ENCODE peak calls at places on chromosomes 6 and 20, in six cellular contexts. V, C, A, B, N and U are unnamed samples.

GRCh38 chr20:20894280-20894679 is 181.8 kb upstream of the RALGAPA2 start:
- DNase-seq in A (no peak), C (no peak), V (no peak), N (no peak), B (no peak), U (no peak)

GRCh38 chr20:49054032-49054643 is 8.0 kb downstream of the CSE1L start:
- DNase-seq in A (no peak), N (no peak), C (no peak), B (no peak), V (no peak), U (no peak)

GRCh38 chr6:40998661-40999060 is 40.4 kb downstream of the UNC5CL start:
- DNase-seq in N (no peak), C (no peak), B (no peak), A (no peak), V (no peak), U (no peak)

GRCh38 chr20:18645851-18646250 is 58.0 kb downstream of the DTD1 start:
- DNase-seq in V (no peak), A (no peak), N (no peak), B (no peak), C (no peak), U (no peak)

GRCh38 chr6:38173909-38174308 is 354.4 kb downstream of the ZFAND3 start:
- DNase-seq in C (no peak), V (no peak), A (no peak), B (no peak), N (no peak), U (no peak)

GRCh38 chr6:16764188-16764950 is 3.1 kb upstream of the ATXN1 start:
- DNase-seq in N (no peak), C (no peak), B (no peak), A (peak), V (no peak), U (peak)

GRCh38 chr6:56448056-56448455 is 194.6 kb downstream of the DST start:
- DNase-seq in V (no peak), A (no peak), B (no peak), N (no peak), C (no peak), U (no peak)

GRCh38 chr20:3239026-3239866 is at the start of gene SLC4A11:
- DNase-seq in A (peak), V (no peak), C (no peak), N (no peak), B (no peak), U (peak)

GRCh38 chr6:169445661-169446581 is 192.3 kb upstream of the THBS2 start:
- DNase-seq in C (no peak), V (no peak), N (no peak), A (no peak), B (no peak), U (no peak)

GRCh38 chr6:109795994-109796555 is 105.0 kb downstream of the FIG4 start:
- DNase-seq in B (no peak), A (peak), V (no peak), N (no peak), C (no peak), U (no peak)

GRCh38 chr6:104095661-104096416 is 763.9 kb downstream of the HACE1 start:
- DNase-seq in B (no peak), N (no peak), V (no peak), C (no peak), A (no peak), U (no peak)

GRCh38 chr20:59428441-59429205 is 128.2 kb downstream of the EDN3 start:
- DNase-seq in N (no peak), V (no peak), B (no peak), C (no peak), A (no peak), U (peak)

GRCh38 chr20:561437-562231 is 18.0 kb upstream of the CSNK2A1 start:
- DNase-seq in V (peak), C (peak), A (peak), B (no peak), N (no peak), U (peak)

GRCh38 chr6:119105262-119105661 is 26.8 kb upstream of the FAM184A start:
- DNase-seq in V (no peak), C (no peak), A (no peak), B (no peak), N (no peak), U (peak)

GRCh38 chr6:109580519-109580918 is 97.5 kb upstream of the ZBTB24 start:
- DNase-seq in V (no peak), A (peak), N (no peak), B (no peak), C (no peak), U (peak)

GRCh38 chr6:95478941-95479340 is 98.4 kb upstream of the MANEA start:
- DNase-seq in A (no peak), B (no peak), N (no peak), C (no peak), V (no peak), U (no peak)

GRCh38 chr20:5402903-5403531 is 86.3 kb upstream of the PROKR2 start:
- DNase-seq in A (peak), B (no peak), V (no peak), N (no peak), C (no peak), U (peak)

GRCh38 chr6:3624268-3625136 is 127.0 kb downstream of the PXDC1 start:
- DNase-seq in V (no peak), N (peak), C (no peak), A (no peak), B (no peak), U (no peak)

GRCh38 chr6:35688605-35689322 is at the start of gene FKBP5:
- DNase-seq in V (peak), A (peak), N (peak), B (peak), C (peak), U (peak)

GRCh38 chr6:135146160-135146920 is 34.8 kb upstream of the MYB start:
- DNase-seq in N (no peak), B (no peak), V (no peak), A (peak), C (no peak), U (peak)

GRCh38 chr6:21800948-21801438 is 207.4 kb downstream of the SOX4 start:
- DNase-seq in N (no peak), C (no peak), A (peak), B (no peak), V (no peak), U (peak)

GRCh38 chr6:27668442-27669275 is 195.8 kb upstream of the ZNF184 start:
- DNase-seq in N (no peak), A (peak), V (peak), B (no peak), C (no peak), U (peak)

GRCh38 chr6:41040911-41041536 is 1.2 kb upstream of the TSPO2 start:
- DNase-seq in V (no peak), N (no peak), A (no peak), B (no peak), C (no peak), U (no peak)

GRCh38 chr6:35258336-35258735 is 1.2 kb upstream of the ZNF76 start:
- DNase-seq in N (no peak), C (no peak), A (no peak), V (no peak), B (no peak), U (no peak)

GRCh38 chr6:39051399-39052122 is 3.0 kb downstream of the GLP1R start:
- DNase-seq in N (no peak), B (no peak), A (no peak), C (no peak), V (no peak), U (peak)

GRCh38 chr20:48340915-48341314 is 486.9 kb downstream of the PREX1 start:
- DNase-seq in N (no peak), C (no peak), V (no peak), A (no peak), B (no peak), U (no peak)

GRCh38 chr6:63882208-63882607 is 246.6 kb downstream of the PHF3 start:
- DNase-seq in A (no peak), B (no peak), N (no peak), V (no peak), C (no peak), U (no peak)

GRCh38 chr6:133203344-133203697 is 37.8 kb upstream of the EYA4 start:
- DNase-seq in C (no peak), B (no peak), N (no peak), A (no peak), V (no peak), U (no peak)

GRCh38 chr6:147005499-147005898 is 198.7 kb upstream of the STXBP5 start:
- DNase-seq in N (no peak), V (no peak), A (no peak), B (no peak), C (no peak), U (no peak)
- TF ChIP-seq CTCF in N (no peak), V (no peak), A (peak), B (no peak), C (no peak), U (no peak)

DNA sequence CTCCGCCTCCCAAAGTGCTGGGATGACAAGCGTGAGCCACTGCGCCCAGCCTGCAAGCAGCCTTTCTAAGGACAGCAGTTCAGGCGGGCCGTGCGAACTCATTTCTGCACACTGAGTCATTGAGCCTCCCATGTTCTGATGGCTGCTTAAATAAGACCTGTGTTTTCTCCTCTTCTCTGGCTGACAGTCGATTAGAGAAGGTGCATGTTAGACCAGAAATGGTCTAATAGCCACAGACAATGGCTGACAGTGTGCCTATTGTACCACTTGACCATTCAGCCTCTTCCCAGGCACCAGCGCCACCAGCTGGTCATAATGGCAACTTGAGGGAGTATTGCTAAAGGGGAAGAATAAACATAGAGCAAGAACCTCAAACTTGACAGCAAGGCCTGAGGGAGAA is 6.2 kb downstream of the CST11 start:
- DNase-seq in N (no peak), A (peak), C (no peak), B (no peak), V (peak), U (peak)
- TF ChIP-seq CTCF in N (no peak), A (peak), C (peak), B (no peak), V (no peak), U (no peak)

GRCh38 chr20:63284544-63284949 is 8.4 kb upstream of the COL20A1 start:
- DNase-seq in B (no peak), N (no peak), A (no peak), C (no peak), V (no peak), U (no peak)
- TF ChIP-seq CTCF in B (no peak), N (no peak), A (no peak), C (no peak), V (no peak), U (no peak)

DNA sequence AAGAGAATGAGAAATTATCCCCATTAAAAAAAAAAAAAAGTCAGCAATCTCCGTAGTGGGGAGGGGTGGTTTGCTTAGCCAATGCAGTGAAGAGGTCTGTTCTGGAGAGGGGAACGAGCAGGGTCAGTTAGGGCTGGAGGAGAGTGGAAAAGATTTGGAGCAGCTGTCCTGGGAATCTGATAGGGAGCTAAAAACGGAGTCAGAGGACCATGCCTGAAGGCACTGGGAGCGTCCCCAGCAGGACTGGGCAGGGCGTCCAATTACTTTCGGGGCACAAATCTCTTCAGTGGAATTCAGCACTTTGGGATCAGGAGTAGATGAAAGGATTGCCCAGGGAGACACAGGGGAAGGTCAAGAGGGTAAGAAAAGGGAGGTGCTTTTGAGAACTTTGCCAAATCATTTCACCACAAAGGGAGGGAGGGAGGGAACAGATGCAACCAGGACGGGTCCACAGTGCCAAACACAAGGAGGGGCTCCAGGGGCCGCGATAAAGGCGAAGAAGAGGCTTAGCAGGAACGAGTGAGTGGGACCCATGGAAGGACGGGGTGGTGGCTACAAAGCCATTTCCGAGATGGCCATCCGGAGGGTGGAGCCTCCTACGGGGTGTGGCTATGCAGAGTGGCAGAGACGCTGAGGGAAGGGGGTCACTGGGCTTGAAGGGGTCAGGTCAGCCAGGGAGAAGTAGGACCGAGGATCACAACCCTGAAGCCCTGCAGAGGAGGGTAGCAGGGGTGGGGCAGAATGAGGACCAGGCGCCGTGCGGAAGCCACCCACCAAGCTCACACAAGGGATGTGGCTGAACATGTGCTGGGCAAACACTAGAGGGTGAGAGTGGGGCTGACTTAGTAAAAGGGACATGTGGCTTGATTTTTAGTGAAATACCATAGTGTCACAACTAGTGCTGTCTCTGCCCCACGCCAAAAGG is 180.1 kb upstream of the RREB1 start:
- DNase-seq in C (no peak), A (no peak), N (no peak), B (no peak), V (peak), U (no peak)
- TF ChIP-seq CTCF in C (no peak), A (no peak), N (no peak), B (no peak), V (no peak), U (no peak)

DNA sequence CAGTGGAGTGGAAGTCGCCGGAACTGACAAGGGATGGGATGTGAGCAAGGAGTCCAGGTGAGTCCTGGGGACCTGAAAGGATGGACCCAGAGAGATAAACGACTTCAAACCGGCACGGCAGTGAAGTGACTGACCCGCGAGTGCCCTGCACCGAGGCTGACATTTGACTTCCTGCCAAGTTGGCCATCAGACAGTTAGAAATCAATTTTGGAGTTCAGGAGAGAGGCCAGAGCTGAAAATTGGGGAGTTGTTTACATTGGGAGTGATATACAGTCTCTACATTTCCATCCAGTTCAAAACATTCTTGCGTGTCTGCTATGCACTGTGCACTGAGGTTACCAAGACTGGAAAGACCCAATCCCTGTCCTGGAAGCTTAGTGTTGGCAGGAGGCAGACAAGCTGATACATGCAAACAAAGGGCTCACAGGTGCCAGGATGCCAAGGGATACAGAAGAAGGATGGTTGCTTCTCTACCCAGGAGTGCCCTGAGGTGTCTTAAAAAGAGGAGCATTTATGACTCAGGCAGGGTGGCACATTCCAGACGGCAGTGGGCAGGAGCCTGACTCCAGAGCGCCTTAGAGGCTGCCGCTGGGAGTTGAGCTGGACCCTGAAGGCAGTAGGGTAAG is 186.6 kb downstream of the MTHFD1L start:
- DNase-seq in N (no peak), V (no peak), B (no peak), C (no peak), A (no peak), U (peak)
- TF ChIP-seq CTCF in N (no peak), V (no peak), B (no peak), C (no peak), A (no peak), U (peak)

DNA sequence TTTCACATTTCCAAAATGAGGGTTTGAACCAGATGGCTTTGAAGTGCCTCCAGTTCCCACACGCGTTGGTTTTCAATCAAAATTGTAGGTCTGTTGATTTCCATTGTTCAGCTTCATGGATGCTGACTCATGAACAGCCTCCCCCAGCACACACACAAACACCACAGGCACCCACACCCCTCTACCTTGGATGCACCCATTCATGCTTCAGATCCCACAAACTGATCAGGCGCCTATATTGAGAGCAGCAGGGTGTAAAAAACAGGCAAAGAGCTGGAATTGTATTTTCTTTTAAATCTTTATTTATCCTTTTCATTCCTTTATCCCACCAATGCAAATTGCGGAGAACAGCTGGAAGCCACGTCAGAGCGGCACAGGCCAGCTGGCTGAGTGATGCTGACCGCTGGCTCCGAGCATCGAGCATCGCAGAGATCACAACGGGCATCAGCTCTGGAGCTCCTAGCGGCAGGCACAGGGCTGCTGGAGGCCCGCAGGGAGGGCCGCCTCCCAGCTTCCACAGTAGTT is 29.3 kb upstream of the TBC1D7 start:
- DNase-seq in V (no peak), C (peak), A (peak), N (no peak), B (no peak), U (peak)
- TF ChIP-seq CTCF in V (no peak), C (peak), A (no peak), N (no peak), B (no peak), U (no peak)

GRCh38 chr20:45545351-45545750 is 1.9 kb downstream of the EPPIN start:
- DNase-seq in A (no peak), N (no peak), V (no peak), C (no peak), B (no peak), U (no peak)

GRCh38 chr20:45550765-45551164 is 3.6 kb upstream of the EPPIN start:
- DNase-seq in V (no peak), A (no peak), B (no peak), N (no peak), C (no peak), U (no peak)

GRCh38 chr20:45548410-45548809 is 1.2 kb upstream of the EPPIN start:
- DNase-seq in A (no peak), V (no peak), C (no peak), B (no peak), N (no peak), U (no peak)

GRCh38 chr20:45547206-45547770 is at the start of gene EPPIN:
- DNase-seq in B (no peak), A (no peak), N (no peak), C (no peak), V (no peak), U (no peak)

GRCh38 chr20:45545754-45546453 is 1.3 kb downstream of the EPPIN start:
- DNase-seq in N (no peak), V (no peak), A (peak), C (peak), B (no peak), U (peak)
- TF ChIP-seq CTCF in N (no peak), V (no peak), A (peak), C (peak), B (no peak), U (peak)